ENCODE peak calls at places on chromosome 21, in six cellular contexts. One of them, this sample, is unnamed.

GRCh38 chr21:14589855-14590563 is 43.9 kb upstream of the SAMSN1 start:
- DNase-seq in IMR-90: no peak
- DNase-seq in H9: no peak
- DNase-seq in mesenchymal stem cell: no peak
- DNase-seq in neuronal stem cell: no peak
- DNase-seq in H1: no peak
- DNase-seq in this sample: no peak

GRCh38 chr21:31193761-31194160 is 150.3 kb downstream of the TIAM1 start:
- DNase-seq in IMR-90: no peak
- DNase-seq in H9: peak; percentile 44
- DNase-seq in mesenchymal stem cell: no peak
- DNase-seq in neuronal stem cell: no peak
- DNase-seq in H1: no peak
- DNase-seq in this sample: no peak

GRCh38 chr21:25891596-25891995 is 156.8 kb downstream of the GABPA start:
- DNase-seq in IMR-90: no peak
- DNase-seq in H9: no peak
- DNase-seq in mesenchymal stem cell: no peak
- DNase-seq in neuronal stem cell: no peak
- DNase-seq in H1: no peak
- DNase-seq in this sample: no peak

GRCh38 chr21:15159382-15160020 is 94.7 kb upstream of the NRIP1 start:
- DNase-seq in IMR-90: no peak
- DNase-seq in H9: no peak
- DNase-seq in mesenchymal stem cell: no peak
- DNase-seq in neuronal stem cell: no peak
- DNase-seq in H1: no peak
- DNase-seq in this sample: no peak

GRCh38 chr21:25578070-25578961 is 29.0 kb downstream of the MRPL39 start:
- DNase-seq in IMR-90: peak; percentile 36
- DNase-seq in H9: no peak
- DNase-seq in mesenchymal stem cell: no peak
- DNase-seq in neuronal stem cell: no peak
- DNase-seq in H1: no peak
- DNase-seq in this sample: no peak

GRCh38 chr21:8991968-8992621 is 1529.3 kb upstream of the TPTE start:
- DNase-seq in IMR-90: no peak
- DNase-seq in H9: no peak
- DNase-seq in mesenchymal stem cell: no peak
- DNase-seq in neuronal stem cell: no peak
- DNase-seq in H1: no peak
- DNase-seq in this sample: no peak

GRCh38 chr21:38770660-38771059 is 35.1 kb upstream of the ETS2 start:
- DNase-seq in IMR-90: no peak
- DNase-seq in H9: no peak
- DNase-seq in mesenchymal stem cell: no peak
- DNase-seq in neuronal stem cell: no peak
- DNase-seq in H1: no peak
- DNase-seq in this sample: no peak

GRCh38 chr21:30320215-30320614 is at the start of gene KRTAP26-1:
- DNase-seq in IMR-90: no peak
- DNase-seq in H9: no peak
- DNase-seq in mesenchymal stem cell: no peak
- DNase-seq in neuronal stem cell: no peak
- DNase-seq in H1: no peak
- DNase-seq in this sample: no peak

GRCh38 chr21:31557956-31558838 is 101.3 kb upstream of the SOD1 start:
- DNase-seq in IMR-90: no peak
- DNase-seq in H9: peak; percentile 48
- DNase-seq in mesenchymal stem cell: peak; percentile 38
- DNase-seq in neuronal stem cell: peak; percentile 55
- DNase-seq in H1: no peak
- DNase-seq in this sample: peak; percentile 65

GRCh38 chr21:20377250-20377649 is 621.0 kb upstream of the NCAM2 start:
- DNase-seq in IMR-90: no peak
- DNase-seq in H9: no peak
- DNase-seq in mesenchymal stem cell: no peak
- DNase-seq in neuronal stem cell: no peak
- DNase-seq in H1: no peak
- DNase-seq in this sample: no peak

GRCh38 chr21:15549671-15550070 is 180.1 kb upstream of the USP25 start:
- DNase-seq in IMR-90: peak; percentile 5
- DNase-seq in H9: peak; percentile 36
- DNase-seq in mesenchymal stem cell: peak; percentile 8
- DNase-seq in neuronal stem cell: no peak
- DNase-seq in H1: no peak
- DNase-seq in this sample: peak; percentile 75

GRCh38 chr21:16976132-16976666 is 536.6 kb upstream of the CXADR start:
- DNase-seq in IMR-90: no peak
- DNase-seq in H9: no peak
- DNase-seq in mesenchymal stem cell: peak; percentile 16
- DNase-seq in neuronal stem cell: no peak
- DNase-seq in H1: no peak
- DNase-seq in this sample: no peak

GRCh38 chr21:25500598-25500997 is 106.7 kb downstream of the MRPL39 start:
- DNase-seq in IMR-90: no peak
- DNase-seq in H9: no peak
- DNase-seq in mesenchymal stem cell: no peak
- DNase-seq in neuronal stem cell: no peak
- DNase-seq in H1: no peak
- DNase-seq in this sample: no peak

GRCh38 chr21:33374080-33374873 is 28.9 kb upstream of the IFNGR2 start:
- DNase-seq in IMR-90: peak; percentile 58
- DNase-seq in H9: peak; percentile 47
- DNase-seq in mesenchymal stem cell: peak; percentile 46
- DNase-seq in neuronal stem cell: no peak
- DNase-seq in H1: no peak
- DNase-seq in this sample: no peak

GRCh38 chr21:18155508-18156193 is 89.0 kb upstream of the CHODL start:
- DNase-seq in IMR-90: no peak
- DNase-seq in H9: no peak
- DNase-seq in mesenchymal stem cell: peak; percentile 85
- DNase-seq in neuronal stem cell: peak; percentile 26
- DNase-seq in H1: no peak
- DNase-seq in this sample: no peak

GRCh38 chr21:32653326-32653901 is 41.2 kb upstream of the CFAP298 start:
- DNase-seq in IMR-90: peak; percentile 10
- DNase-seq in H9: peak; percentile 35
- DNase-seq in mesenchymal stem cell: peak; percentile 29
- DNase-seq in neuronal stem cell: peak; percentile 5
- DNase-seq in H1: no peak
- DNase-seq in this sample: peak; percentile 1

GRCh38 chr21:33643658-33644311 is 1.5 kb downstream of the ITSN1 start:
- DNase-seq in IMR-90: no peak
- DNase-seq in H9: no peak
- DNase-seq in mesenchymal stem cell: no peak
- DNase-seq in neuronal stem cell: no peak
- DNase-seq in H1: no peak
- DNase-seq in this sample: peak; percentile 84

GRCh38 chr21:8993943-8994639 is 1527.3 kb upstream of the TPTE start:
- DNase-seq in IMR-90: no peak
- DNase-seq in H9: no peak
- DNase-seq in mesenchymal stem cell: no peak
- DNase-seq in neuronal stem cell: no peak
- DNase-seq in H1: no peak
- DNase-seq in this sample: no peak

GRCh38 chr21:33036430-33037162 is 10.9 kb downstream of the OLIG2 start:
- DNase-seq in IMR-90: peak; percentile 71
- DNase-seq in H9: no peak
- DNase-seq in mesenchymal stem cell: peak; percentile 55
- DNase-seq in neuronal stem cell: no peak
- DNase-seq in H1: no peak
- DNase-seq in this sample: no peak

GRCh38 chr21:31804008-31804394 is 68.8 kb upstream of the HUNK start:
- DNase-seq in IMR-90: no peak
- DNase-seq in H9: no peak
- DNase-seq in mesenchymal stem cell: no peak
- DNase-seq in neuronal stem cell: no peak
- DNase-seq in H1: no peak
- DNase-seq in this sample: no peak

GRCh38 chr21:38626311-38626710 is 128.0 kb upstream of the ERG start:
- DNase-seq in IMR-90: no peak
- DNase-seq in H9: no peak
- DNase-seq in mesenchymal stem cell: no peak
- DNase-seq in neuronal stem cell: no peak
- DNase-seq in H1: no peak
- DNase-seq in this sample: no peak

GRCh38 chr21:39576518-39577128 is 36.1 kb upstream of the B3GALT5 start:
- DNase-seq in IMR-90: no peak
- DNase-seq in H9: no peak
- DNase-seq in mesenchymal stem cell: no peak
- DNase-seq in neuronal stem cell: no peak
- DNase-seq in H1: no peak
- DNase-seq in this sample: no peak

DNA sequence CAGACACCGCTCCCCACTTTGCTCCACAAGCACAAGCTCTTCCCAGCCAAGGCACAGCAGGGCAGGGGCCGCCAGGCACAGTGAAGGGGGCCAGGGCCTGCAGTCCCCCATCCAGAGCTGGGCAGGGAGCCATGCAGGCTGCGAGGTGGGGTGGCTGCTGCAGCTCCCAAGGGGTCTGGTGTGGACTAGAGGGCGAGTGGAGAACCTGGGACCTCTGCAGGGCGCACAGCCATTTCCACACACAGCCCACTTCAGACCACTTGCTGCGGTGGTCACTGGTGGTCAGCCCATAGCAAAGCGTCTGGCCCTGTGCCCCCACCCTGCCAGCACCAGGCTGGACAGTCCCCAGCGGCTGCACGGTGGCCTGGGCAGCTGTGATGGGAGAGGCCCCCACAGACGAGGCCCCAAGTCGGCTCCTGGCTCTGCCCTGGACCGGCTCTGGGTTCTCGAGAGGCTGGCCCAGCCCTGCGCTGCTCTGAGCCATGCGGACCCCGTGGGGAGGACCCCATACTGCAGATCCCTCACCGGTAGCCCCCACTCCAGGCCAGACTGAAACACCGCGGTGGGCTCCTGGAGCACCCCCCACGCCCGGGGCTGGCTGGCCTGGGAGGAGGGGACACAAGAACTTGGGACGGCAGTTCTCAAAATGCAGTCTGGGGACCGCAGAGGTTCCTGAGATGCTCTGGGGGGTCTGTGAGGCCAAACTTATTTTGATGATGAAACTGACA is 47.1 kb upstream of the COL6A2 start:
- DNase-seq in IMR-90: no peak
- DNase-seq in H9: no peak
- DNase-seq in mesenchymal stem cell: no peak
- DNase-seq in neuronal stem cell: no peak
- DNase-seq in H1: no peak
- DNase-seq in this sample: no peak
- H2AK5ac ChIP-seq in IMR-90: peak overlapping the region; percentile 99
- H2AK5ac ChIP-seq in H9: no peak overlapping the region
- H2AK5ac ChIP-seq in mesenchymal stem cell: peak overlapping the region; percentile 55
- H2AK5ac ChIP-seq in neuronal stem cell: no peak overlapping the region
- H2AK5ac ChIP-seq in H1: peak overlapping the region; percentile 93
- H2AK5ac ChIP-seq in this sample: no peak overlapping the region

GRCh38 chr21:27740084-27740483 is 773.2 kb upstream of the ADAMTS5 start:
- DNase-seq in IMR-90: no peak
- DNase-seq in H9: no peak
- DNase-seq in mesenchymal stem cell: no peak
- DNase-seq in neuronal stem cell: no peak
- DNase-seq in H1: no peak
- DNase-seq in this sample: no peak

GRCh38 chr21:27739187-27739586 is 772.3 kb upstream of the ADAMTS5 start:
- DNase-seq in IMR-90: no peak
- DNase-seq in H9: no peak
- DNase-seq in mesenchymal stem cell: no peak
- DNase-seq in neuronal stem cell: no peak
- DNase-seq in H1: no peak
- DNase-seq in this sample: no peak

GRCh38 chr21:27735699-27736098 is 768.8 kb upstream of the ADAMTS5 start:
- DNase-seq in IMR-90: no peak
- DNase-seq in H9: no peak
- DNase-seq in mesenchymal stem cell: no peak
- DNase-seq in neuronal stem cell: no peak
- DNase-seq in H1: no peak
- DNase-seq in this sample: no peak

GRCh38 chr21:27734146-27734545 is 767.3 kb upstream of the ADAMTS5 start:
- DNase-seq in IMR-90: peak; percentile 91
- DNase-seq in H9: no peak
- DNase-seq in mesenchymal stem cell: peak; percentile 80
- DNase-seq in neuronal stem cell: no peak
- DNase-seq in H1: no peak
- DNase-seq in this sample: peak; percentile 4
- H3K14ac ChIP-seq in IMR-90: no peak overlapping the region
- H3K14ac ChIP-seq in H9: no peak overlapping the region
- H3K14ac ChIP-seq in mesenchymal stem cell: no peak overlapping the region
- H3K14ac ChIP-seq in neuronal stem cell: no peak overlapping the region
- H3K14ac ChIP-seq in H1: no peak overlapping the region
- H3K14ac ChIP-seq in this sample: no peak overlapping the region

DNA sequence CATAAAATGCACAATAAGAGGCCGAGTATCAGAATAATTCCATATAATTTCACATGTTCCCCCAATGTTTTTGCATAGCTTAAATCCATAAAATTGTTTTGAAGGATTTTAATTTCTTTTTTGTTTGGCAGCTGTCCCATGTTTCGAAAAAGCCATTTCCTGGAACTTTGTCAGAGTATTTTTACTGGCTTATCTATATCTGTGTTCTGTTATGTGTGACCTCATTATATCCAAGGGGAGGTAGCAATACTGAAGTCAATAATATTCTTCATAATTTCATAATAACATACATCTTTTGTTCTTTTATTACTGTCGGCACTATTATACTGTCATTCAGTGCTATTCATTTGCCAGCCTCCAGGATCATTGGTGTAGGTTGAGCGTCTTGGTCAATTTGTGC is 9.4 kb upstream of the BACH1 start:
- DNase-seq in IMR-90: no peak
- DNase-seq in H9: no peak
- DNase-seq in mesenchymal stem cell: no peak
- DNase-seq in neuronal stem cell: no peak
- DNase-seq in H1: no peak
- DNase-seq in this sample: no peak
- H2AK5ac ChIP-seq in IMR-90: no peak overlapping the region
- H2AK5ac ChIP-seq in H9: no peak overlapping the region
- H2AK5ac ChIP-seq in mesenchymal stem cell: no peak overlapping the region
- H2AK5ac ChIP-seq in neuronal stem cell: no peak overlapping the region
- H2AK5ac ChIP-seq in H1: no peak overlapping the region
- H2AK5ac ChIP-seq in this sample: no peak overlapping the region

GRCh38 chr21:44952929-44953627 is 13.2 kb downstream of the SLX9 start:
- DNase-seq in IMR-90: no peak
- DNase-seq in H9: no peak
- DNase-seq in mesenchymal stem cell: no peak
- DNase-seq in neuronal stem cell: no peak
- DNase-seq in H1: no peak
- DNase-seq in this sample: no peak

GRCh38 chr21:44950016-44950326 is 10.1 kb downstream of the SLX9 start:
- DNase-seq in IMR-90: no peak
- DNase-seq in H9: no peak
- DNase-seq in mesenchymal stem cell: no peak
- DNase-seq in neuronal stem cell: no peak
- DNase-seq in H1: no peak
- DNase-seq in this sample: no peak

GRCh38 chr21:44950351-44950750 is 10.5 kb downstream of the SLX9 start:
- DNase-seq in IMR-90: no peak
- DNase-seq in H9: no peak
- DNase-seq in mesenchymal stem cell: no peak
- DNase-seq in neuronal stem cell: no peak
- DNase-seq in H1: no peak
- DNase-seq in this sample: no peak

GRCh38 chr21:44952116-44952928 is 12.5 kb downstream of the SLX9 start:
- DNase-seq in IMR-90: no peak
- DNase-seq in H9: no peak
- DNase-seq in mesenchymal stem cell: no peak
- DNase-seq in neuronal stem cell: no peak
- DNase-seq in H1: no peak
- DNase-seq in this sample: no peak

GRCh38 chr21:44951186-44951915 is 11.5 kb downstream of the SLX9 start:
- DNase-seq in IMR-90: no peak
- DNase-seq in H9: no peak
- DNase-seq in mesenchymal stem cell: no peak
- DNase-seq in neuronal stem cell: no peak
- DNase-seq in H1: no peak
- DNase-seq in this sample: no peak
- H3K14ac ChIP-seq in IMR-90: no peak overlapping the region
- H3K14ac ChIP-seq in H9: no peak overlapping the region
- H3K14ac ChIP-seq in mesenchymal stem cell: no peak overlapping the region
- H3K14ac ChIP-seq in neuronal stem cell: peak overlapping the region; percentile 38
- H3K14ac ChIP-seq in H1: no peak overlapping the region
- H3K14ac ChIP-seq in this sample: no peak overlapping the region

This sample was measured in trophoblast cell.